ENCODE peak calls at places on chromosome 4, in four cellular contexts. One of them, this sample, is unnamed.
A peak's percentile ranks its signal among the peaks of the same experiment; 100 is the strongest.

GRCh38 chr4:140675599-140676231 is 80.5 kb downstream of the TBC1D9 start:
- DNase-seq in mammary epithelial cell: no peak
- DNase-seq in tibial artery: no peak
- DNase-seq in AG04449: no peak
- DNase-seq in this sample: no peak

GRCh38 chr4:174340714-174341113 is 57.0 kb downstream of the CEP44 start:
- DNase-seq in mammary epithelial cell: no peak
- DNase-seq in tibial artery: no peak
- DNase-seq in AG04449: no peak
- DNase-seq in this sample: no peak

GRCh38 chr4:23455482-23455881 is 434.4 kb downstream of the PPARGC1A start:
- DNase-seq in AG04449: no peak
- DNase-seq in mammary epithelial cell: no peak
- DNase-seq in tibial artery: no peak
- DNase-seq in this sample: no peak

GRCh38 chr4:1113311-1114009 is at the start of gene RNF212:
- DNase-seq in mammary epithelial cell: no peak
- DNase-seq in AG04449: no peak
- DNase-seq in tibial artery: no peak
- DNase-seq in this sample: no peak

GRCh38 chr4:3741217-3742011 is 24.8 kb upstream of the ADRA2C start:
- DNase-seq in mammary epithelial cell: no peak
- DNase-seq in tibial artery: no peak
- DNase-seq in AG04449: no peak
- DNase-seq in this sample: no peak

GRCh38 chr4:105283501-105283900 is 136.8 kb downstream of the TET2 start:
- DNase-seq in mammary epithelial cell: no peak
- DNase-seq in tibial artery: no peak
- DNase-seq in AG04449: no peak
- DNase-seq in this sample: no peak

GRCh38 chr4:26065833-26066232 is 151.8 kb downstream of the SMIM20 start:
- DNase-seq in AG04449: no peak
- DNase-seq in mammary epithelial cell: no peak
- DNase-seq in tibial artery: no peak
- DNase-seq in this sample: no peak

GRCh38 chr4:184479516-184479950 is 5.2 kb upstream of the IRF2 start:
- DNase-seq in tibial artery: no peak
- DNase-seq in mammary epithelial cell: no peak
- DNase-seq in AG04449: no peak
- DNase-seq in this sample: no peak

GRCh38 chr4:10529256-10529890 is 72.1 kb upstream of the ZNF518B start:
- DNase-seq in AG04449: no peak
- DNase-seq in mammary epithelial cell: peak; percentile 63
- DNase-seq in tibial artery: no peak
- DNase-seq in this sample: no peak

GRCh38 chr4:87978656-87979055 is 3.1 kb downstream of the SPP1 start:
- DNase-seq in AG04449: no peak
- DNase-seq in tibial artery: no peak
- DNase-seq in mammary epithelial cell: peak; percentile 29
- DNase-seq in this sample: no peak

GRCh38 chr4:88012652-88013051 is 5.2 kb downstream of the PKD2 start:
- DNase-seq in AG04449: no peak
- DNase-seq in mammary epithelial cell: no peak
- DNase-seq in tibial artery: no peak
- DNase-seq in this sample: no peak

GRCh38 chr4:24428850-24429249 is 155.5 kb downstream of the DHX15 start:
- DNase-seq in mammary epithelial cell: no peak
- DNase-seq in tibial artery: no peak
- DNase-seq in AG04449: no peak
- DNase-seq in this sample: no peak

GRCh38 chr4:55069248-55069647 is 56.1 kb downstream of the KDR start:
- DNase-seq in mammary epithelial cell: no peak
- DNase-seq in tibial artery: no peak
- DNase-seq in AG04449: no peak
- DNase-seq in this sample: peak; percentile 30

GRCh38 chr4:138056541-138056940 is 185.6 kb downstream of the SLC7A11 start:
- DNase-seq in AG04449: no peak
- DNase-seq in tibial artery: no peak
- DNase-seq in mammary epithelial cell: no peak
- DNase-seq in this sample: no peak

GRCh38 chr4:63937961-63938360 is 471.3 kb downstream of the TECRL start:
- DNase-seq in tibial artery: no peak
- DNase-seq in AG04449: no peak
- DNase-seq in mammary epithelial cell: no peak
- DNase-seq in this sample: no peak

GRCh38 chr4:6235012-6235411 is 34.6 kb upstream of the WFS1 start:
- DNase-seq in tibial artery: peak; percentile 20
- DNase-seq in AG04449: no peak
- DNase-seq in mammary epithelial cell: no peak
- DNase-seq in this sample: no peak

GRCh38 chr4:94536049-94536448 is 84.3 kb downstream of the PDLIM5 start:
- DNase-seq in AG04449: no peak
- DNase-seq in mammary epithelial cell: no peak
- DNase-seq in tibial artery: no peak
- DNase-seq in this sample: no peak

GRCh38 chr4:105225500-105225899 is 78.8 kb downstream of the TET2 start:
- DNase-seq in tibial artery: no peak
- DNase-seq in AG04449: no peak
- DNase-seq in mammary epithelial cell: no peak
- DNase-seq in this sample: no peak

GRCh38 chr4:172578712-172579111 is 589.9 kb upstream of the GALNT7 start:
- DNase-seq in AG04449: no peak
- DNase-seq in tibial artery: no peak
- DNase-seq in mammary epithelial cell: no peak
- DNase-seq in this sample: no peak

GRCh38 chr4:15400911-15401671 is 26.7 kb upstream of the C1QTNF7 start:
- DNase-seq in mammary epithelial cell: peak; percentile 55
- DNase-seq in AG04449: peak; percentile 86
- DNase-seq in tibial artery: peak; percentile 88
- DNase-seq in this sample: peak; percentile 76

GRCh38 chr4:168777277-168777965 is 232.6 kb downstream of the CBR4 start:
- DNase-seq in tibial artery: no peak
- DNase-seq in mammary epithelial cell: no peak
- DNase-seq in AG04449: no peak
- DNase-seq in this sample: no peak

GRCh38 chr4:182231080-182231479 is 12.1 kb upstream of the TENM3 start:
- DNase-seq in AG04449: peak; percentile 38
- DNase-seq in tibial artery: no peak
- DNase-seq in mammary epithelial cell: no peak
- DNase-seq in this sample: no peak

GRCh38 chr4:26780524-26780923 is 80.1 kb upstream of the STIM2 start:
- DNase-seq in mammary epithelial cell: peak; percentile 97
- DNase-seq in tibial artery: no peak
- DNase-seq in AG04449: no peak
- DNase-seq in this sample: peak; percentile 64

GRCh38 chr4:159677521-159677920 is 574.6 kb downstream of the RAPGEF2 start:
- DNase-seq in AG04449: no peak
- DNase-seq in mammary epithelial cell: no peak
- DNase-seq in tibial artery: no peak
- DNase-seq in this sample: no peak

GRCh38 chr4:15690020-15690809 is 8.6 kb downstream of the FAM200B start:
- DNase-seq in AG04449: peak; percentile 94
- DNase-seq in tibial artery: no peak
- DNase-seq in mammary epithelial cell: peak; percentile 88
- DNase-seq in this sample: peak; percentile 81

GRCh38 chr4:54998991-54999390 is 126.4 kb downstream of the KDR start:
- DNase-seq in mammary epithelial cell: no peak
- DNase-seq in AG04449: peak; percentile 4
- DNase-seq in tibial artery: no peak
- DNase-seq in this sample: peak; percentile 31

GRCh38 chr4:169996379-169997245 is 29.6 kb downstream of the MFAP3L start:
- DNase-seq in AG04449: no peak
- DNase-seq in tibial artery: no peak
- DNase-seq in mammary epithelial cell: no peak
- DNase-seq in this sample: no peak

GRCh38 chr4:101022151-101023024 is 324.9 kb downstream of the PPP3CA start:
- DNase-seq in AG04449: no peak
- DNase-seq in tibial artery: no peak
- DNase-seq in mammary epithelial cell: no peak
- DNase-seq in this sample: peak; percentile 31

GRCh38 chr4:147733614-147734344 is 1.9 kb downstream of the ARHGAP10 start:
- DNase-seq in AG04449: no peak
- DNase-seq in mammary epithelial cell: peak; percentile 46
- DNase-seq in tibial artery: peak; percentile 74
- DNase-seq in this sample: no peak

GRCh38 chr4:123031664-123032063 is 109.3 kb upstream of the NUDT6 start:
- DNase-seq in tibial artery: no peak
- DNase-seq in AG04449: no peak
- DNase-seq in mammary epithelial cell: no peak
- DNase-seq in this sample: no peak

GRCh38 chr4:185457136-185457535 is 14.4 kb downstream of the CCDC110 start:
- DNase-seq in AG04449: no peak
- DNase-seq in tibial artery: no peak
- DNase-seq in mammary epithelial cell: no peak
- DNase-seq in this sample: no peak

GRCh38 chr4:16056681-16057400 is 27.0 kb downstream of the PROM1 start:
- DNase-seq in mammary epithelial cell: no peak
- DNase-seq in AG04449: no peak
- DNase-seq in tibial artery: peak; percentile 70
- DNase-seq in this sample: no peak

GRCh38 chr4:108350332-108350731 is 181.6 kb upstream of the LEF1 start:
- DNase-seq in mammary epithelial cell: no peak
- DNase-seq in AG04449: no peak
- DNase-seq in tibial artery: no peak
- DNase-seq in this sample: no peak
- H3K4me3 ChIP-seq in mammary epithelial cell: no peak overlapping the region
- H3K4me3 ChIP-seq in AG04449: no peak overlapping the region
- H3K4me3 ChIP-seq in tibial artery: no peak overlapping the region
- H3K4me3 ChIP-seq in this sample: no peak overlapping the region

GRCh38 chr4:118557298-118557851 is 127.8 kb upstream of the METTL14 start:
- DNase-seq in mammary epithelial cell: peak; percentile 83
- DNase-seq in tibial artery: no peak
- DNase-seq in AG04449: peak; percentile 2
- DNase-seq in this sample: peak; percentile 30
- H3K4me3 ChIP-seq in mammary epithelial cell: no peak overlapping the region
- H3K4me3 ChIP-seq in tibial artery: no peak overlapping the region
- H3K4me3 ChIP-seq in AG04449: no peak overlapping the region
- H3K4me3 ChIP-seq in this sample: no peak overlapping the region

DNA sequence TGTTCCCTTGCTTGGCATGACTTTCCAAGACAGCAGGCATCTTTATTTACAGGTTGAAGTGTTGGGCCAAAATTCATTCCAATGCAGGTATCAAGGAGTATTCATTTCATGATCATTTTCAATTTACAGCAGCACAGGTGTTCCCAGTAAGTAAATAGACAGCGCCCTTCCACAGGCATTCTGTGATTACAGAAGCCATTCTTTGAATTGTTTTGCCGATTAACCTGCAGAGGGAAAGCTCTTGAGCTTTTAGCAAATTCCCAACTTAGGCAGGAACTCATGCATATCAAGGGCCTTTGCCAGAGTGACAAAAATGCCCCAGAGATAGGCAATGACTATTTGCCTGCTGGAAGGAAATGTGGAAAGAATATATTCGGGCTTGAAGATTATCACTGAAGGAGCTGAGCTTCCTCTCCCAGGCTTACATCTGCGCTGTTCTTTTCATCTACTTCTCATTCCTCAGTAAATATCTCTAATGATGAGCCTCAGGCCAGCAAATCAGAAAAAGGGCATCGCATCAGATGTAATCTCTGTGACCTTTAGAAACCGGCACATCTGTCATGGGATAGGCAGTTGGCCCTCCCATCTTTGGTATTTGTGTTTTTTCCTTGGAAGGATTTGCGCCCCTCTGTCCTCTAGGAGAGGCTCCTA is 6.7 kb downstream of the TXK start:
- DNase-seq in tibial artery: no peak
- DNase-seq in AG04449: no peak
- DNase-seq in mammary epithelial cell: no peak
- DNase-seq in this sample: no peak
- H3K4me3 ChIP-seq in tibial artery: peak overlapping the region; percentile 42
- H3K4me3 ChIP-seq in AG04449: peak overlapping the region; percentile 34
- H3K4me3 ChIP-seq in mammary epithelial cell: no peak overlapping the region
- H3K4me3 ChIP-seq in this sample: peak overlapping the region; percentile 20

GRCh38 chr4:86043755-86044592 is 315.9 kb downstream of the MAPK10 start:
- DNase-seq in mammary epithelial cell: peak; percentile 29
- DNase-seq in tibial artery: no peak
- DNase-seq in AG04449: no peak
- DNase-seq in this sample: no peak
- H3K4me3 ChIP-seq in mammary epithelial cell: no peak overlapping the region
- H3K4me3 ChIP-seq in tibial artery: no peak overlapping the region
- H3K4me3 ChIP-seq in AG04449: no peak overlapping the region
- H3K4me3 ChIP-seq in this sample: no peak overlapping the region

GRCh38 chr4:167034983-167035382 is 199.3 kb downstream of the SPOCK3 start:
- DNase-seq in tibial artery: no peak
- DNase-seq in AG04449: no peak
- DNase-seq in mammary epithelial cell: no peak
- DNase-seq in this sample: no peak

GRCh38 chr4:167035390-167035789 is 198.9 kb downstream of the SPOCK3 start:
- DNase-seq in mammary epithelial cell: no peak
- DNase-seq in tibial artery: no peak
- DNase-seq in AG04449: no peak
- DNase-seq in this sample: no peak

GRCh38 chr4:167032876-167033275 is 201.4 kb downstream of the SPOCK3 start:
- DNase-seq in AG04449: no peak
- DNase-seq in tibial artery: no peak
- DNase-seq in mammary epithelial cell: peak; percentile 82
- DNase-seq in this sample: peak; percentile 41

GRCh38 chr4:167028976-167029375 is 205.3 kb downstream of the SPOCK3 start:
- DNase-seq in AG04449: no peak
- DNase-seq in tibial artery: no peak
- DNase-seq in mammary epithelial cell: no peak
- DNase-seq in this sample: no peak

GRCh38 chr4:167031534-167032156 is 202.6 kb downstream of the SPOCK3 start:
- DNase-seq in tibial artery: no peak
- DNase-seq in mammary epithelial cell: peak; percentile 76
- DNase-seq in AG04449: no peak
- DNase-seq in this sample: no peak
- H3K4me3 ChIP-seq in tibial artery: no peak overlapping the region
- H3K4me3 ChIP-seq in mammary epithelial cell: peak overlapping the region; percentile 12
- H3K4me3 ChIP-seq in AG04449: no peak overlapping the region
- H3K4me3 ChIP-seq in this sample: no peak overlapping the region

DNA sequence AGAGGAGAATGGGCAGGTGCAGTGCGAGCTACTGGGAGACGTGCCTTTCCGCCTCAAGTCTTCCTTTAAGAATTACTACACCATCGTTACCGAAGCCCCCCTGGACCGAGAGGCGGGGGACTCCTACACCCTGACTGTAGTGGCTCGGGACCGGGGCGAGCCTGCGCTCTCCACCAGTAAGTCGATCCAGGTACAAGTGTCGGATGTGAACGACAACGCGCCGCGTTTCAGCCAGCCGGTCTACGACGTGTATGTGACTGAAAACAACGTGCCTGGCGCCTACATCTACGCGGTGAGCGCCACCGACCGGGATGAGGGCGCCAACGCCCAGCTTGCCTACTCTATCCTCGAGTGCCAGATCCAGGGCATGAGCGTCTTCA is 2.2 kb downstream of the PCDH10 start:
- DNase-seq in tibial artery: peak; percentile 63
- DNase-seq in mammary epithelial cell: no peak
- DNase-seq in AG04449: no peak
- DNase-seq in this sample: no peak
- H3K4me3 ChIP-seq in tibial artery: peak overlapping the region; percentile 72
- H3K4me3 ChIP-seq in mammary epithelial cell: no peak overlapping the region
- H3K4me3 ChIP-seq in AG04449: peak overlapping the region; percentile 38
- H3K4me3 ChIP-seq in this sample: peak overlapping the region; percentile 66

This sample was measured in skeletal muscle cell.